ENCODE peak calls at places on chromosomes 12 and 14, in five cellular contexts. U is gastrocnemius medialis, V is K562, D is heart left ventricle, Q is right lobe of liver. S is an unnamed sample.

GRCh38 chr14:37721976-37722659 is 126.7 kb downstream of the TTC6 start:
- ATAC-seq in Q (peak; percentile 54), D (no peak), U (no peak), V (no peak), S (no peak)

GRCh38 chr12:114320910-114321309 is 85.0 kb downstream of the TBX5 start:
- ATAC-seq in U (no peak), D (peak; percentile 54), V (no peak), Q (no peak), S (no peak)

GRCh38 chr12:116443706-116444589 is 115.2 kb upstream of the MAP1LC3B2 start:
- ATAC-seq in V (peak; percentile 50), Q (no peak), U (no peak), D (no peak), S (no peak)

GRCh38 chr12:132620113-132620892 is 1.7 kb downstream of the P2RX2 start:
- ATAC-seq in U (no peak), V (no peak), D (no peak), Q (no peak), S (no peak)

GRCh38 chr12:67517181-67517887 is 131.2 kb upstream of the DYRK2 start:
- ATAC-seq in Q (no peak), V (no peak), D (peak; percentile 43), U (no peak), S (peak; percentile 69)

GRCh38 chr14:24673534-24674203 is 39.7 kb upstream of the GZMB start:
- ATAC-seq in D (peak; percentile 36), V (no peak), Q (no peak), U (no peak), S (no peak)

GRCh38 chr12:54879579-54879978 is 25.3 kb downstream of the MUCL1 start:
- ATAC-seq in D (no peak), Q (no peak), U (no peak), V (no peak), S (no peak)

GRCh38 chr12:126385785-126386184 is 1320.5 kb downstream of the AACS start:
- ATAC-seq in Q (peak; percentile 51), V (no peak), D (no peak), U (no peak), S (no peak)

GRCh38 chr14:64213079-64213478 is 81.1 kb downstream of the ESR2 start:
- ATAC-seq in D (no peak), U (no peak), V (no peak), Q (no peak), S (no peak)

GRCh38 chr14:93752980-93753561 is 35.2 kb downstream of the PRIMA1 start:
- ATAC-seq in Q (no peak), V (no peak), U (no peak), D (peak; percentile 78), S (peak; percentile 49)

GRCh38 chr12:25373396-25373795 is 122.7 kb upstream of the KRAS start:
- ATAC-seq in U (no peak), V (no peak), D (no peak), Q (no peak), S (no peak)

GRCh38 chr14:101291390-101291789 is 269.9 kb upstream of the DIO3 start:
- ATAC-seq in Q (no peak), U (no peak), V (no peak), D (no peak), S (no peak)

GRCh38 chr12:77493769-77494168 is 336.9 kb upstream of the NAV3 start:
- ATAC-seq in V (no peak), U (no peak), D (no peak), Q (no peak), S (no peak)

GRCh38 chr12:121713257-121714155 is 954 bp downstream of the TMEM120B start:
- ATAC-seq in U (peak; percentile 17), V (peak; percentile 54), D (peak; percentile 25), Q (no peak), S (peak; percentile 37)

GRCh38 chr12:11581179-11581755 is 68.2 kb upstream of the ETV6 start:
- ATAC-seq in D (no peak), V (no peak), U (no peak), Q (peak; percentile 59), S (no peak)

GRCh38 chr14:65225299-65226159 is 123.2 kb upstream of the MAX start:
- ATAC-seq in V (no peak), Q (no peak), U (no peak), D (no peak), S (no peak)

GRCh38 chr14:31950760-31951637 is 126.1 kb upstream of the ARHGAP5 start:
- ATAC-seq in U (no peak), V (peak; percentile 80), Q (peak; percentile 41), D (peak; percentile 92), S (peak; percentile 73)

GRCh38 chr12:42182394-42182793 is 37.7 kb upstream of the GXYLT1 start:
- ATAC-seq in U (no peak), V (no peak), D (no peak), Q (peak; percentile 66), S (no peak)

GRCh38 chr14:70814466-70814865 is 5.2 kb upstream of the MAP3K9 start:
- ATAC-seq in Q (no peak), V (no peak), U (no peak), D (no peak), S (no peak)

GRCh38 chr14:93727917-93728650 is 60.2 kb downstream of the PRIMA1 start:
- ATAC-seq in U (no peak), Q (no peak), V (no peak), D (no peak), S (no peak)

GRCh38 chr12:62575036-62575435 is 108.4 kb downstream of the MON2 start:
- ATAC-seq in V (no peak), Q (no peak), D (no peak), U (no peak), S (no peak)

DNA sequence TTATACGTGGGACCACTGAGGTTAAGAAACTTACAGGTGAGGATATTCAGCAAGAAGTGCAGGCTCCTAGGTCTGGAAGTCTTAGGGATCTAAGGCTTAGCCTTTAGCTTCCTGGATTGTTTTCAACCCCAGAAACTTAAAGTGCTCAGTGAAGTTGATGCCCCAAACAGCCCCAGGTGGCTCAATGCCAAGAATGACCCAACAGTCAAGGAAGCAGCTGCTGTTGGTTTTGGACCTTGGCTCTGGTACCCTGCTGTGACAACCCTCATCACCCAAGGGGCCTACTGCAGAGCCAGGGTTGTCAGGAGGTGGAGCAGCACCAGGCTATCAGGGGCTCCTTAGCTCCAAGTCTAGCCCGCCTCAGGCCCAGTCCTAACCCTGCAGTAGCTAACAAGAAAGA is 36.8 kb downstream of the VDR start:
- ATAC-seq in V (no peak), Q (no peak), D (no peak), U (no peak), S (no peak)
- TF ChIP-seq POLR2A in V (no peak), Q (no peak), D (no peak), U (no peak), S (no peak)

GRCh38 chr12:113164014-113164413 is 14.5 kb downstream of the CFAP73 start:
- ATAC-seq in U (no peak), Q (no peak), V (no peak), D (no peak), S (no peak)

GRCh38 chr12:113159937-113160336 is 10.4 kb downstream of the CFAP73 start:
- ATAC-seq in U (no peak), V (no peak), D (no peak), Q (no peak), S (no peak)

GRCh38 chr12:113163030-113163360 is 13.5 kb downstream of the CFAP73 start:
- ATAC-seq in Q (no peak), U (no peak), D (no peak), V (no peak), S (no peak)

GRCh38 chr12:113161415-113162016 is 12.0 kb downstream of the CFAP73 start:
- ATAC-seq in D (no peak), V (peak; percentile 92), Q (no peak), U (no peak), S (no peak)

GRCh38 chr12:113162102-113163029 is 12.8 kb downstream of the CFAP73 start:
- ATAC-seq in Q (peak; percentile 90), U (no peak), D (peak; percentile 43), V (peak; percentile 42), S (no peak)
- TF ChIP-seq POLR2A in Q (no peak), U (no peak), D (no peak), V (no peak), S (no peak)

GRCh38 chr12:53047221-53048032 is 2.4 kb upstream of the TNS2 start:
- ATAC-seq in U (peak; percentile 20), D (peak; percentile 7), Q (peak; percentile 5), V (peak; percentile 61), S (peak; percentile 57)
- TF ChIP-seq POLR2A in U (peak; percentile 81), D (peak; percentile 59), Q (peak; percentile 70), V (no peak), S (peak; percentile 81)

DNA sequence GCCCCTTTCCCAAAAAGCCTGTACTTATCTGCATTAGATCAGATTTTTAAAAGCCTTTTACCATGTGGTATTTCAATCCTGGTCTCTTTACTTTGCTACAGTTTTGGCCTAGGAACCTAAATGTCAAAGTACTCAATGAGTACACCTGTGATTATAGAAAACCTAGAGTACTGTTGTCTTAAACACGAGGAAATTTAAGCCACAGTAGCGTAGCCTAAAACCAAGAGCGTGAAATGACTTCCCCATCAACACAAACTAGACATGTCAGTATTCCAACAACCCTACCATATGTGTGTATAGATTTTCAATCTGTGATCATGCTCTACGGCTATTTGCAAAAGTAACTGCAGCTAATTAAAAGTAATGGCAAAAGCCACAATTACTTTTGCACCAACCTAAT is 52.7 kb upstream of the OR5AU1 start:
- ATAC-seq in V (no peak), U (no peak), Q (no peak), D (no peak), S (no peak)
- TF ChIP-seq POLR2A in V (no peak), U (no peak), Q (no peak), D (no peak), S (no peak)

GRCh38 chr12:68828669-68829068 is 20.7 kb downstream of the MDM2 start:
- ATAC-seq in Q (no peak), D (no peak), V (no peak), U (no peak), S (no peak)
- TF ChIP-seq POLR2A in Q (no peak), D (no peak), V (no peak), U (no peak), S (no peak)

DNA sequence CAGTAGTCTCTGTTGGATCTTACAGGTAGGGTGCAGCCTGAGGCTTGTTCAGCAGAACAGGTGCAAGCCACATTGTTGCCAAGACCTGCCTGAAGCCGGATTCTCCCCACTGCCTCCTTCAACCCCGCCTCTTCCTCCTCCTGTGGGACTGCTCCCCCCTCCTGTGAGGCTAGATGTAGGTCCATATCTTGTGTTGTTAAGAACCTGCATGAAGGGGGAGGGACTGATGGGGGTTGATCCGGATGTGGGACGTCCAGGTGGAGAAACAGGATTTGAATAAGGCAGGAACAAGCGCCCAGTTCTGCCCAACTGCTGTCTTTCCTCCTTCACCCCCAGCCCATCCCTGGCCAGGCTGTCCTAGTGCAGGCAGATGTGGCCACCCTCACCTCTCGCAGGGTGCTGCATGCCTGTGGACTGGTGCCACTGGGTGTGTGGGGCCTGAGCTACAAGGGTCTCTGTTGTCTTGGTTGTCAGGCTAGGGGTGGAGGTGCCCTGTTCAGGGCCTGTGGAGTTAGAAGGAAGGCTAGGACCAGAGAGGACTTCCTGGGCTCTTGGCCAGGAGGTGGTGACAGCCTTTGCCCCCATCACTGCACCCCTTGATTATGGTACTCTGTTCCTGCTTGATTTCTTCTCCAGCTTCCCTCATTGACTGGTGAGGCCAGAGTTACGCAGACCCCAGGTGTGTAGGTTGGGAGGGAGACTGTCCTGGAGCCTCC is 1.4 kb downstream of the NR4A1 start:
- ATAC-seq in U (no peak), V (peak; percentile 13), D (no peak), Q (no peak), S (no peak)
- TF ChIP-seq POLR2A in U (no peak), V (no peak), D (no peak), Q (no peak), S (no peak)

S was measured in gastroesophageal sphincter.